ENCODE peak calls at places on chromosomes 11 and 22, in five cellular contexts. One of them, this sample, is unnamed. For H3K4me1, the result is how much of the 10 kb centered on the place peaks cover.

GRCh38 chr11:99160447-99160846 is 139.7 kb downstream of the CNTN5 start:
- DNase-seq in psoas muscle: no peak
- DNase-seq in pancreas: no peak
- DNase-seq in IMR-90: no peak
- DNase-seq in fibroblast of lung: no peak
- DNase-seq in this sample: no peak

GRCh38 chr11:123511037-123511870 is 81.2 kb downstream of the GRAMD1B start:
- DNase-seq in pancreas: peak
- DNase-seq in fibroblast of lung: peak
- DNase-seq in IMR-90: peak
- DNase-seq in psoas muscle: peak
- DNase-seq in this sample: peak

GRCh38 chr22:23110922-23111527 is 30.8 kb downstream of the RSPH14 start:
- DNase-seq in IMR-90: no peak
- DNase-seq in psoas muscle: no peak
- DNase-seq in pancreas: no peak
- DNase-seq in fibroblast of lung: no peak
- DNase-seq in this sample: no peak

GRCh38 chr11:2264366-2265011 is 5.9 kb downstream of the ASCL2 start:
- DNase-seq in IMR-90: no peak
- DNase-seq in fibroblast of lung: no peak
- DNase-seq in pancreas: no peak
- DNase-seq in psoas muscle: no peak
- DNase-seq in this sample: no peak

GRCh38 chr11:134562941-134563471 is 151.0 kb upstream of the B3GAT1 start:
- DNase-seq in pancreas: no peak
- DNase-seq in psoas muscle: no peak
- DNase-seq in fibroblast of lung: no peak
- DNase-seq in IMR-90: no peak
- DNase-seq in this sample: no peak

GRCh38 chr11:70420496-70420895 is 22.2 kb downstream of the CTTN start:
- DNase-seq in pancreas: no peak
- DNase-seq in fibroblast of lung: no peak
- DNase-seq in IMR-90: no peak
- DNase-seq in psoas muscle: no peak
- DNase-seq in this sample: no peak

GRCh38 chr11:45146072-45147016 is at the start of gene PRDM11:
- DNase-seq in pancreas: peak
- DNase-seq in IMR-90: peak
- DNase-seq in psoas muscle: peak
- DNase-seq in fibroblast of lung: peak
- DNase-seq in this sample: peak

GRCh38 chr11:45178890-45179663 is 32.6 kb downstream of the PRDM11 start:
- DNase-seq in psoas muscle: no peak
- DNase-seq in fibroblast of lung: peak
- DNase-seq in IMR-90: peak
- DNase-seq in pancreas: no peak
- DNase-seq in this sample: no peak

GRCh38 chr11:86818466-86819282 is 18.3 kb downstream of the PRSS23 start:
- DNase-seq in psoas muscle: no peak
- DNase-seq in IMR-90: peak
- DNase-seq in pancreas: no peak
- DNase-seq in fibroblast of lung: peak
- DNase-seq in this sample: peak

GRCh38 chr11:104165014-104165413 is 1.1 kb upstream of the PDGFD start:
- DNase-seq in pancreas: no peak
- DNase-seq in fibroblast of lung: no peak
- DNase-seq in psoas muscle: no peak
- DNase-seq in IMR-90: no peak
- DNase-seq in this sample: no peak

GRCh38 chr11:2518983-2519340 is 74.2 kb downstream of the KCNQ1 start:
- DNase-seq in fibroblast of lung: no peak
- DNase-seq in IMR-90: no peak
- DNase-seq in pancreas: peak
- DNase-seq in psoas muscle: peak
- DNase-seq in this sample: no peak

GRCh38 chr11:79026803-79027445 is 413.9 kb downstream of the TENM4 start:
- DNase-seq in pancreas: no peak
- DNase-seq in fibroblast of lung: peak
- DNase-seq in IMR-90: peak
- DNase-seq in psoas muscle: no peak
- DNase-seq in this sample: no peak

GRCh38 chr11:44899959-44900358 is 50.7 kb downstream of the TP53I11 start:
- DNase-seq in pancreas: no peak
- DNase-seq in IMR-90: peak
- DNase-seq in psoas muscle: no peak
- DNase-seq in fibroblast of lung: peak
- DNase-seq in this sample: peak

GRCh38 chr11:94781822-94782221 is 13.7 kb downstream of the AMOTL1 start:
- DNase-seq in psoas muscle: no peak
- DNase-seq in IMR-90: peak
- DNase-seq in fibroblast of lung: peak
- DNase-seq in pancreas: no peak
- DNase-seq in this sample: no peak

GRCh38 chr11:88340366-88340930 is 2.9 kb upstream of the CTSC start:
- DNase-seq in IMR-90: peak
- DNase-seq in pancreas: no peak
- DNase-seq in fibroblast of lung: no peak
- DNase-seq in psoas muscle: no peak
- DNase-seq in this sample: no peak

GRCh38 chr11:126366064-126366822 is 10.8 kb downstream of the ST3GAL4 start:
- DNase-seq in IMR-90: no peak
- DNase-seq in pancreas: no peak
- DNase-seq in psoas muscle: no peak
- DNase-seq in fibroblast of lung: no peak
- DNase-seq in this sample: no peak

GRCh38 chr22:37019309-37020191 is at the start of the genes MPST and TST:
- DNase-seq in IMR-90: peak
- DNase-seq in fibroblast of lung: peak
- DNase-seq in pancreas: peak
- DNase-seq in psoas muscle: peak
- DNase-seq in this sample: peak

GRCh38 chr11:19628018-19628417 is 84.6 kb upstream of the NAV2 start:
- DNase-seq in psoas muscle: peak
- DNase-seq in pancreas: no peak
- DNase-seq in fibroblast of lung: peak
- DNase-seq in IMR-90: peak
- DNase-seq in this sample: no peak

GRCh38 chr11:2899080-2899783 is 13.7 kb upstream of the CDKN1C start:
- DNase-seq in fibroblast of lung: no peak
- DNase-seq in pancreas: no peak
- DNase-seq in psoas muscle: no peak
- DNase-seq in IMR-90: no peak
- DNase-seq in this sample: no peak

GRCh38 chr11:34915136-34916013 is 804 bp downstream of the APIP start:
- DNase-seq in psoas muscle: no peak
- DNase-seq in pancreas: no peak
- DNase-seq in fibroblast of lung: peak
- DNase-seq in IMR-90: peak
- DNase-seq in this sample: no peak

GRCh38 chr11:58577441-58578135 is 1.3 kb upstream of the ZFP91 start:
- DNase-seq in fibroblast of lung: peak
- DNase-seq in IMR-90: peak
- DNase-seq in pancreas: peak
- DNase-seq in psoas muscle: peak
- DNase-seq in this sample: peak

GRCh38 chr11:75482310-75482606 is 43.5 kb downstream of the GDPD5 start:
- DNase-seq in fibroblast of lung: no peak
- DNase-seq in pancreas: peak
- DNase-seq in psoas muscle: no peak
- DNase-seq in IMR-90: no peak
- DNase-seq in this sample: no peak

GRCh38 chr11:2219318-2220017 is 47.9 kb upstream of the TH start:
- DNase-seq in fibroblast of lung: no peak
- DNase-seq in pancreas: no peak
- DNase-seq in IMR-90: no peak
- DNase-seq in psoas muscle: no peak
- DNase-seq in this sample: no peak

GRCh38 chr11:107747622-107748021 is 35.8 kb upstream of the SLN start:
- DNase-seq in IMR-90: no peak
- DNase-seq in pancreas: no peak
- DNase-seq in fibroblast of lung: no peak
- DNase-seq in psoas muscle: no peak
- DNase-seq in this sample: no peak

GRCh38 chr11:936199-936598 is 10.5 kb downstream of the AP2A2 start:
- DNase-seq in fibroblast of lung: no peak
- DNase-seq in IMR-90: no peak
- DNase-seq in psoas muscle: no peak
- DNase-seq in pancreas: no peak
- DNase-seq in this sample: no peak
- H3K4me3 ChIP-seq in fibroblast of lung: no peak
- H3K4me3 ChIP-seq in IMR-90: no peak
- H3K4me3 ChIP-seq in psoas muscle: no peak
- H3K4me3 ChIP-seq in pancreas: no peak
- H3K4me3 ChIP-seq in this sample: no peak

GRCh38 chr22:46764140-46764680 is 1.8 kb downstream of the TBC1D22A start:
- DNase-seq in fibroblast of lung: no peak
- DNase-seq in IMR-90: peak
- DNase-seq in pancreas: no peak
- DNase-seq in psoas muscle: no peak
- DNase-seq in this sample: no peak
- H3K4me1 ChIP-seq in fibroblast of lung: under half
- H3K4me1 ChIP-seq in IMR-90: under half
- H3K4me1 ChIP-seq in pancreas: under half
- H3K4me1 ChIP-seq in psoas muscle: under half
- H3K4me1 ChIP-seq in this sample: half or more

DNA sequence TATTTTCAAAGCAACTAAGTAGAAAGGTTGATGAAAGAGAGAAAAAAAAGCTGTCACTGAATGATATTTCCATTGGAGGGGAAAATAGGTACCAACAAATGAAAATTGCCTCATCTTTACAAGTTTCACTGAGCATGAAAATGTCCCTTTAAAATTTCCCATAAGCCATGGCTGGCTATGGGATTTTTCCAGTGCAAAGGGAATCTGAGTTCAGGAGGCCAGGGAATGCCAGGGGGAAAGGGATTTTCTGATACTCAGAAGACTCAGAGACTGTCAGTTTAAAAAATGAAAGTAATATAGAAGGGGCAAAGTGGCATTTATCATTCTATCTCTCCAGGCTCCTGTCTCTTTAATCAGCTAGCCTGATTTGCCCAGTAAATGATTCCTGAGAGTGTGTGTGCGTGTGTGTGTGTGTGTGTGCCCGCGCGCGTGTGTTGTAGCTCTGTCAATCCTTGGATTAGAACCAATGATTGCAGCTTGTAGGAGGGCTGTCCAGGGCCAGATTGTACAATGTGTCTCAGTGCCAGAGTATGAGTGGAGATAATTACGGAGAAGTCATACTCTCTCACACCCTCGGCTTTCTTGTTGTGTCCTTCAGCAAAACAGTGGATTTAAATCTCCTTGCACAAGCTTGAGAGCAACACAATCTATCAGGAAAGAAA is at the start of gene NTM:
- DNase-seq in IMR-90: peak
- DNase-seq in fibroblast of lung: peak
- DNase-seq in pancreas: peak
- DNase-seq in psoas muscle: peak
- DNase-seq in this sample: no peak
- H3K4me3 ChIP-seq in IMR-90: no peak
- H3K4me3 ChIP-seq in fibroblast of lung: no peak
- H3K4me3 ChIP-seq in pancreas: no peak
- H3K4me3 ChIP-seq in psoas muscle: peak
- H3K4me3 ChIP-seq in this sample: no peak

DNA sequence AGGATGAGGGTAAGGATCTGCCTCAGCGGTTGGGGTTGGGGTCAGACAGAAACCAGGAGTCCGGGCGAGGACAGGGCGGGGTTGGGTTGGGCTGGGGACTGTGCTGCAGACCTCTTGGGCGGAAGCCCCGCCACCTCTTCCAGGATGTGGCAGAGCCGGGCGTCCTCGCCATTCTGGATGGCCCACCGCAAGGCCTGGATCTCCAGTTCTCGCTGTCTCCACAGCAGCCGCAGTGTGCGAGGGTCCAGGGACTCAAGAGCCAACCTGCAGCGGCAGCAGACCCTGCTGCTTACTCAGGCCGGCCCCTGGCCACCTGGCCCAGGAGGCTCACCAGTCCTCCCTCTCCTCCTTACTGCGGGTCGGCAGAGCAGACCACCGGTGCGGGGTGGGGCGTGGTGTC is 2.0 kb downstream of the LMNTD2 start:
- DNase-seq in IMR-90: no peak
- DNase-seq in fibroblast of lung: no peak
- DNase-seq in psoas muscle: no peak
- DNase-seq in pancreas: no peak
- DNase-seq in this sample: no peak
- H3K4me1 ChIP-seq in IMR-90: under half
- H3K4me1 ChIP-seq in fibroblast of lung: under half
- H3K4me1 ChIP-seq in psoas muscle: under half
- H3K4me1 ChIP-seq in pancreas: under half
- H3K4me1 ChIP-seq in this sample: under half

DNA sequence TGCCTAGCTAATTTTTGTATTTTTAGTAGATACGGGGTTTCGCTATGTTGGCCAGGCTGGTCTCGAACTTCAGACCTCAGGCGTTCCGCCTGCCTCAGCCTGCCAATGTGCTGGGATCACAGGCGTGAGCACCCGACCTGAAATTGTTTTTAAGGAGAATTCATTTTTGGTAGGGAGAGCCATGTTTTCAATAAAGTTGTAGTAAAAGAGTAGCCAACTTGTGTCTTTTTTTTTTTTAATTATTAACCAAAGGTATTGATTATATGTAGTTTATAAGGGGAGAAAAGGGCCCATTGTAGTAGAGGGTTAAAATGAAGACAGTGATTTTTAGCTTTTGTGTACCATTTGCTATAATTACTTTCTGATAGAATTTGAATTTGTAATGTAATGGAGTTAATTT is 31.6 kb upstream of the HSD17B12 start:
- DNase-seq in pancreas: no peak
- DNase-seq in IMR-90: no peak
- DNase-seq in psoas muscle: no peak
- DNase-seq in fibroblast of lung: no peak
- DNase-seq in this sample: no peak
- H3K4me3 ChIP-seq in pancreas: no peak
- H3K4me3 ChIP-seq in IMR-90: no peak
- H3K4me3 ChIP-seq in psoas muscle: no peak
- H3K4me3 ChIP-seq in fibroblast of lung: no peak
- H3K4me3 ChIP-seq in this sample: no peak

This sample was measured in OCI-LY7.